ENCODE peak calls at places on chromosomes 5 and 9, in four cellular contexts. Q, L, M and O are unnamed samples. For H3K27me3, the result is how much of the 10 kb centered on the place peaks cover.

GRCh38 chr9:14645648-14646047 is 47.6 kb downstream of the ZDHHC21 start:
- DNase-seq in Q (no peak), L (no peak), M (no peak), O (peak)

GRCh38 chr9:1018121-1018520 is 32.0 kb upstream of the DMRT2 start:
- DNase-seq in Q (no peak), L (no peak), M (no peak), O (no peak)

GRCh38 chr5:157934600-157934999 is 75.7 kb upstream of the CLINT1 start:
- DNase-seq in Q (no peak), L (no peak), M (no peak), O (no peak)

GRCh38 chr9:37986771-37987258 is 82.2 kb downstream of the SHB start:
- DNase-seq in Q (no peak), L (no peak), M (no peak), O (no peak)

GRCh38 chr9:107188376-107188775 is 94.7 kb upstream of the RAD23B start:
- DNase-seq in Q (no peak), L (no peak), M (no peak), O (no peak)

GRCh38 chr5:81768960-81769452 is 18.1 kb upstream of the SSBP2 start:
- DNase-seq in Q (no peak), L (no peak), M (no peak), O (peak)

GRCh38 chr9:5062631-5063030 is 77.6 kb downstream of the JAK2 start:
- DNase-seq in Q (no peak), L (no peak), M (no peak), O (no peak)

GRCh38 chr5:172800088-172800551 is 29.1 kb upstream of the DUSP1 start:
- DNase-seq in Q (peak), L (peak), M (peak), O (peak)

GRCh38 chr9:132410642-132411041 is 631 bp downstream of the CFAP77 start:
- DNase-seq in Q (no peak), L (no peak), M (no peak), O (no peak)

GRCh38 chr5:173429489-173430150 is 101.4 kb upstream of the STC2 start:
- DNase-seq in Q (no peak), L (no peak), M (no peak), O (no peak)

GRCh38 chr5:138351056-138351455 is 1.4 kb upstream of the KDM3B start:
- DNase-seq in Q (no peak), L (no peak), M (no peak), O (peak)
- H3K27ac ChIP-seq in Q (no peak), L (peak), M (peak), O (no peak)

GRCh38 chr9:85729882-85730281 is 11.9 kb downstream of the AGTPBP1 start:
- DNase-seq in Q (no peak), L (no peak), M (no peak), O (no peak)

GRCh38 chr9:85726737-85727136 is 15.0 kb downstream of the AGTPBP1 start:
- DNase-seq in Q (no peak), L (no peak), M (no peak), O (no peak)

GRCh38 chr9:85727500-85727899 is 14.3 kb downstream of the AGTPBP1 start:
- DNase-seq in Q (no peak), L (no peak), M (no peak), O (no peak)

GRCh38 chr9:85731128-85731630 is 10.6 kb downstream of the AGTPBP1 start:
- DNase-seq in Q (no peak), L (no peak), M (no peak), O (no peak)
- H3K4me3 ChIP-seq in Q (no peak), L (no peak), M (no peak), O (no peak)

GRCh38 chr9:93287189-93287552 is 103.2 kb downstream of the WNK2 start:
- DNase-seq in Q (no peak), L (no peak), M (no peak), O (no peak)
- H3K27me3 ChIP-seq in Q (under half), L (under half), M (under half), O (under half)

GRCh38 chr9:81394816-81395215 is 294.5 kb downstream of the TLE1 start:
- DNase-seq in Q (no peak), L (no peak), M (no peak), O (no peak)
- H3K27ac ChIP-seq in Q (no peak), L (peak), M (no peak), O (no peak)

DNA sequence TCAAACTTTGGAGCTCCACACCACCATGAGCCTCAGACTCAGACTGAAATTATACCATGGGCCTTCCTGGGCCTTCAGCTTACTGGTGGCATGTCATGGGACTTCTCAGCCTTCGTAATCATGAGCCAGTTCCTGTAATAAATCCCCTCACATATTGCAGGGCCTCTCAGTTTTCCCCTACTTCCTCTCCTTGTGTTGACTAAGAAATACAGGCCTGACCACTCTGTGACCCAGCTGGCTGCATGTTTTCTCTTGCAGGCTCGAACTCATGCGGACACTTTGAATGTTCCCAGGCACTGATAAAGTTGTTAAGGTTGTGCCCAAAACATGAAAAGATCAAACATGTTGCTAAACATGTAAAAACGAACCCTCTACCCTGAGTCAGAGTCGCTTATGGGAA is 26.2 kb upstream of the SHC3 start:
- DNase-seq in Q (no peak), L (no peak), M (no peak), O (no peak)
- H3K4me3 ChIP-seq in Q (no peak), L (no peak), M (no peak), O (no peak)

GRCh38 chr5:176694631-176695030 is 47.3 kb downstream of the TSPAN17 start:
- DNase-seq in Q (peak), L (no peak), M (no peak), O (no peak)
- H3K27me3 ChIP-seq in Q (under half), L (under half), M (half or more), O (half or more)

GRCh38 chr9:129321511-129322021 is 143.5 kb upstream of the IER5L start:
- DNase-seq in Q (no peak), L (peak), M (no peak), O (no peak)
- H3K27ac ChIP-seq in Q (peak), L (peak), M (peak), O (no peak)

GRCh38 chr9:115553082-115553481 is 435.1 kb upstream of the TNC start:
- DNase-seq in Q (no peak), L (no peak), M (no peak), O (no peak)
- H3K4me3 ChIP-seq in Q (no peak), L (no peak), M (no peak), O (no peak)